ENCODE peak calls at places on chromosomes 3 and 15, in ten cellular contexts. L is body of pancreas, A is uterus, Y is hepatocyte, K is stomach, G is heart right ventricle, D is HFF-Myc, C is astrocyte, E is fibroblast of villous mesenchyme, B is choroid plexus epithelial cell. I is an unnamed sample.

GRCh38 chr3:33887478-33887877 is 89.0 kb downstream of the PDCD6IP start:
- DNase-seq in L (no peak), A (no peak), Y (no peak), K (no peak), G (no peak), D (no peak), C (no peak), E (no peak), B (no peak), I (no peak)

GRCh38 chr3:98531622-98532274 is at the start of gene GPR15:
- DNase-seq in L (no peak), A (no peak), Y (no peak), K (no peak), G (no peak), D (no peak), C (no peak), E (no peak), B (no peak), I (no peak)

GRCh38 chr15:31262143-31262530 is 64.5 kb upstream of the KLF13 start:
- DNase-seq in L (no peak), A (peak), Y (no peak), K (peak), G (no peak), D (no peak), C (no peak), E (no peak), B (no peak), I (no peak)

GRCh38 chr3:136932518-136932917 is 25.3 kb upstream of the IL20RB start:
- DNase-seq in L (no peak), A (no peak), Y (no peak), K (no peak), G (no peak), D (no peak), C (no peak), E (peak), B (peak), I (no peak)

GRCh38 chr3:156551746-156552145 is 3.2 kb downstream of the SSR3 start:
- DNase-seq in L (no peak), A (no peak), Y (no peak), K (no peak), G (no peak), D (no peak), C (peak), E (peak), B (peak), I (no peak)

GRCh38 chr15:70258369-70259029 is 160.8 kb upstream of the TLE3 start:
- DNase-seq in L (peak), A (no peak), Y (no peak), K (no peak), G (no peak), D (no peak), C (peak), E (no peak), B (no peak), I (no peak)

GRCh38 chr3:89955141-89955540 is 847.7 kb downstream of the EPHA3 start:
- DNase-seq in L (no peak), A (no peak), Y (no peak), K (no peak), G (no peak), D (no peak), C (no peak), E (peak), B (no peak), I (no peak)

GRCh38 chr3:31409866-31410265 is 122.9 kb upstream of the STT3B start:
- DNase-seq in L (no peak), A (no peak), Y (no peak), K (no peak), G (no peak), D (no peak), C (no peak), E (no peak), B (no peak), I (no peak)

GRCh38 chr3:72187131-72187530 is 402.2 kb upstream of the PROK2 start:
- DNase-seq in L (no peak), A (no peak), Y (no peak), K (no peak), G (no peak), D (no peak), C (no peak), E (no peak), B (peak), I (no peak)

GRCh38 chr3:72272356-72272755 is 487.4 kb upstream of the PROK2 start:
- DNase-seq in L (no peak), A (no peak), Y (no peak), K (no peak), G (no peak), D (no peak), C (no peak), E (no peak), B (no peak), I (no peak)

GRCh38 chr15:73078722-73079121 is 26.5 kb downstream of the NEO1 start:
- DNase-seq in L (no peak), A (no peak), Y (peak), K (peak), G (no peak), D (peak), C (peak), E (peak), B (peak), I (peak)

GRCh38 chr3:190345027-190345821 is 23.0 kb upstream of the CLDN1 start:
- DNase-seq in L (peak), A (peak), Y (peak), K (no peak), G (no peak), D (no peak), C (peak), E (peak), B (peak), I (peak)

GRCh38 chr3:10419637-10420232 is 85.7 kb downstream of the ATP2B2 start:
- DNase-seq in L (no peak), A (no peak), Y (no peak), K (no peak), G (no peak), D (no peak), C (peak), E (no peak), B (no peak), I (peak)

GRCh38 chr3:124260206-124260915 is 268.4 kb upstream of the ROPN1 start:
- DNase-seq in L (no peak), A (peak), Y (no peak), K (no peak), G (peak), D (no peak), C (peak), E (peak), B (peak), I (peak)

GRCh38 chr3:169348276-169348675 is 315.2 kb downstream of the MECOM start:
- DNase-seq in L (no peak), A (no peak), Y (no peak), K (no peak), G (no peak), D (no peak), C (no peak), E (no peak), B (no peak), I (no peak)

GRCh38 chr15:85533949-85534543 is 153.6 kb downstream of the AKAP13 start:
- DNase-seq in L (no peak), A (no peak), Y (no peak), K (no peak), G (no peak), D (no peak), C (no peak), E (no peak), B (no peak), I (no peak)

GRCh38 chr3:11555211-11555782 is 88.4 kb downstream of the VGLL4 start:
- DNase-seq in L (no peak), A (no peak), Y (no peak), K (no peak), G (no peak), D (no peak), C (no peak), E (no peak), B (no peak), I (no peak)

GRCh38 chr3:131231710-131232348 is 149.7 kb upstream of the NUDT16 start:
- DNase-seq in L (no peak), A (no peak), Y (no peak), K (no peak), G (no peak), D (no peak), C (peak), E (peak), B (peak), I (no peak)

GRCh38 chr3:122356402-122356801 is 26.6 kb downstream of the MIX23 start:
- DNase-seq in L (peak), A (no peak), Y (peak), K (peak), G (peak), D (peak), C (peak), E (peak), B (peak), I (no peak)

GRCh38 chr15:62287066-62287857 is 122.2 kb upstream of the C2CD4B start:
- DNase-seq in L (no peak), A (no peak), Y (no peak), K (no peak), G (no peak), D (no peak), C (no peak), E (peak), B (peak), I (no peak)

GRCh38 chr3:144663456-144664063 is 691.9 kb downstream of the DIPK2A start:
- DNase-seq in L (no peak), A (no peak), Y (no peak), K (no peak), G (no peak), D (no peak), C (no peak), E (no peak), B (no peak), I (no peak)

GRCh38 chr15:40081691-40082194 is 26.9 kb downstream of the BMF start:
- DNase-seq in L (peak), A (peak), Y (peak), K (peak), G (peak), D (no peak), C (peak), E (peak), B (peak), I (peak)

DNA sequence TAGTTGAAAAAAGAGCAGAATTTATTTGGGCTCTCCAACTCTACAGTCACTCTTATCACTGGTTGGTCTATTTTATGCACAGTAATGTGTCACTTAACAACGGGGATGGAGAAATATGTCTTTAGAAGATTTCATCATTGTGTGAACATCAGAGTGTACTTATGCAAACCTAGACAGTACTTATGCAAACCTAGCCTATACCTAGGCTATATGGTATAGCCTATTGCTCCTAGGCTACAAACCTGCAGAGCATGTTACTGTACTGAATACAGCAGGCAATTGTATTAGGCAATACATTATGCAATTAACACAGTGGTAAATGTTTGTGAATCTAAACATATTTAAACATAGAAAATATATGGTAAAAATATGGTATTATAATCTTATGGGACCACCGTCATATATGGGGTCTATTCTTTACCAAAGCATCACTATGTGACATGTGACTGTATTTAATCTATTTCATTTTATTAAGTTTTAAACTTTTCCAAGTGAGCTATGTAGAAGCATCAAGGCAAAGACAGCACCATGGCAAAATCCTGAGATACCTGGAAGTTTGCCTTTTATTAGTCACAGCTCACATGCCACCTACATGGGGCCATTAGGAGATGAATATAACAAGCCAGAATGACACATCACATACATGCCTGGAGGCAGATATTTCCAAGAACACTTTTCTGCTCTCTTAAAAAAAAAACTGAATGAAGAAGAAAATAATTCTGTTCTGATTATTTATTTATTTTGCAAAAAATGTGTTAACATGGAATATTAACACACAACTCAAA is 537.4 kb downstream of the TUSC7 start:
- DNase-seq in L (no peak), A (no peak), Y (no peak), K (no peak), G (no peak), D (no peak), C (no peak), E (no peak), B (no peak), I (no peak)
- H3K4me3 ChIP-seq in L (no peak), A (no peak), Y (no peak), K (no peak), G (no peak), D (no peak), C (no peak), E (no peak), B (no peak), I (no peak)

DNA sequence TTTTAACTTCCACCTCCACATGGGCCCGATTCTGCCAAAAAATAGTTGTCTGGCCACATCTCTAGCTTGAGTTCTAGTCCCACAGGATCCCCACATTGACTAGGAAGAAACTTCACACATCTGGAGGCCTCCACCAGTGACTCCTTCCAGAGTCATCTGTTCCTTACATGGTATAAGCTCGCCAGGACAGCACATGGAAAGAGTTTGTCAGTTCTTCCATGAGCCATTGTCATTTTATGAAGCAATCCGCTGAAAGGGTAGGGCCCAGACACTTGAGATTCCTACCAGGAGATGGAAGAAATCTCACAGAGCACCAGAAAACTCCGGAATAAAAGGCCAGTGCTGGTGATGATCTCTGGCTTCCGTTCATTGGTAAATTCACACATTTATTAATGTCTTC is 350.5 kb upstream of the ICE2 start:
- DNase-seq in L (no peak), A (no peak), Y (no peak), K (no peak), G (no peak), D (peak), C (no peak), E (no peak), B (no peak), I (no peak)
- TF ChIP-seq CTCF in L (no peak), A (no peak), Y (no peak), K (no peak), G (no peak), D (no peak), C (no peak), E (no peak), B (no peak), I (no peak)

GRCh38 chr3:50318163-50318562 is 4.4 kb downstream of the HYAL2 start:
- DNase-seq in L (no peak), A (no peak), Y (no peak), K (no peak), G (no peak), D (no peak), C (no peak), E (no peak), B (no peak), I (no peak)

GRCh38 chr3:50318615-50319014 is 3.9 kb downstream of the HYAL2 start:
- DNase-seq in L (no peak), A (no peak), Y (no peak), K (no peak), G (no peak), D (no peak), C (no peak), E (no peak), B (no peak), I (no peak)

GRCh38 chr3:50314816-50315215 is 7.7 kb downstream of the HYAL2 start:
- DNase-seq in L (no peak), A (no peak), Y (no peak), K (no peak), G (no peak), D (no peak), C (no peak), E (no peak), B (no peak), I (no peak)

GRCh38 chr3:50317303-50317702 is 5.2 kb downstream of the HYAL2 start:
- DNase-seq in L (no peak), A (no peak), Y (no peak), K (peak), G (no peak), D (no peak), C (no peak), E (no peak), B (no peak), I (no peak)

DNA sequence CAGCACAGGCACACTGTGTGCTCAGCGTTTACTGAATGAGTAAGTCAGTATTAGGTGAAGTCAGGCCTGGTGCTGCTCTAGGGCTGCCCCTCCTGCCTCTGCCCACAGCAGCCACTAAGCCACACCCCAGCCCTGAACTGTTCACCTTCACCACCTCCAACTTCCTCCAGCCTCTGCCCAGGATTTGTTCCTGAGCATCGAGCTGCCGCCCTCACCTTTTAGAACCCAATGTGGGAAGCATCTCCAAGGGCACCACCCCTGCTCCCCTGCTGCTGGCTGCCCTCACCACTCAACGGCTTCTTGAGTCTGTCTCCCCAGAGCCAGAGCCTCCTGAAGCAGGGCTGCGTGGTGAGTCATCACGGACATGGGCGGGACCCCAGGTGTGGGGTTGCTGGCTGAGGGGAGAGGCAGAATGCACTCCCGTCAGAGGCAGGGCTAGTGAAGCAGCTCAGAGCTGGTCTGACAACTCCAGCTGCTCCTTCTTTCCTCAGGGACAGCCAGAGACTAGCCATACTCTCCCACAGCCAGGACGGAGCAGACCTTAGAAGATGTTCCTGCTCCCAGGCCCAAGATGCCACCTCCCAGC is 5.8 kb downstream of the HYAL2 start:
- DNase-seq in L (no peak), A (peak), Y (peak), K (peak), G (no peak), D (no peak), C (peak), E (peak), B (peak), I (no peak)
- H3K4me3 ChIP-seq in L (no peak), A (no peak), Y (no peak), K (no peak), G (no peak), D (no peak), C (no peak), E (no peak), B (no peak), I (no peak)

DNA sequence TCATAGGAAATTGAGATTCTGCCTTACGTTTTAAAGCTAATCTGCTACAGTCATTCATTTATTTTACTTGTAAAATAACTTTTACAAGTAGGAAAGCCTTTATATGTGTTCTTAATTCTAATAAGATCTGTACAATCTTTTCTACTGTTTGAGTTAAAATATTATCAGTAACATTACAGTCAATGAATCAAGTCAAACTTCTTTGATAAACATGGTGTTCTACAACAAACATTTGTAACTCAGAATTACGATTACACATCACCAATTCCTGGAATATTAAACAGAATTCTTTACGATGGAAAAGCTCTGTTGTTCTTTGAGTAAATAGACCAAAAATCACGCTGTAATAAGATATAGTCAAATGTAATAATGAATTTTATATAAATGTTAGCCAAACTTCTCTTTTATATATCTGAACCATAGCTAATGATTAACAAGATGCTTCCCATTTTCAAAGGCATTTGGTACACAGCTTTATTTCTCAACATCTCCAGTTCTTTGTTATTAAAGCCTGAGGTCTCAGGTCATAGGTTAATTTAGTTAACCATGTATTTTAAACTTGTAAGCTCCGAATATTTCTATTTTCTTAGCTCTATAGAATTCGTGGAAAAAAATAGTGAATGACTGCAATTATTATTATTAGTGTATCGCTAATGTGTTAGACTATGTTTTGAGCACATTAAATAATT is 232.4 kb downstream of the NAALADL2 start:
- DNase-seq in L (no peak), A (no peak), Y (no peak), K (no peak), G (no peak), D (no peak), C (no peak), E (no peak), B (no peak), I (no peak)
- TF ChIP-seq CTCF in L (no peak), A (no peak), Y (no peak), K (no peak), G (no peak), D (no peak), C (no peak), E (no peak), B (no peak), I (no peak)

DNA sequence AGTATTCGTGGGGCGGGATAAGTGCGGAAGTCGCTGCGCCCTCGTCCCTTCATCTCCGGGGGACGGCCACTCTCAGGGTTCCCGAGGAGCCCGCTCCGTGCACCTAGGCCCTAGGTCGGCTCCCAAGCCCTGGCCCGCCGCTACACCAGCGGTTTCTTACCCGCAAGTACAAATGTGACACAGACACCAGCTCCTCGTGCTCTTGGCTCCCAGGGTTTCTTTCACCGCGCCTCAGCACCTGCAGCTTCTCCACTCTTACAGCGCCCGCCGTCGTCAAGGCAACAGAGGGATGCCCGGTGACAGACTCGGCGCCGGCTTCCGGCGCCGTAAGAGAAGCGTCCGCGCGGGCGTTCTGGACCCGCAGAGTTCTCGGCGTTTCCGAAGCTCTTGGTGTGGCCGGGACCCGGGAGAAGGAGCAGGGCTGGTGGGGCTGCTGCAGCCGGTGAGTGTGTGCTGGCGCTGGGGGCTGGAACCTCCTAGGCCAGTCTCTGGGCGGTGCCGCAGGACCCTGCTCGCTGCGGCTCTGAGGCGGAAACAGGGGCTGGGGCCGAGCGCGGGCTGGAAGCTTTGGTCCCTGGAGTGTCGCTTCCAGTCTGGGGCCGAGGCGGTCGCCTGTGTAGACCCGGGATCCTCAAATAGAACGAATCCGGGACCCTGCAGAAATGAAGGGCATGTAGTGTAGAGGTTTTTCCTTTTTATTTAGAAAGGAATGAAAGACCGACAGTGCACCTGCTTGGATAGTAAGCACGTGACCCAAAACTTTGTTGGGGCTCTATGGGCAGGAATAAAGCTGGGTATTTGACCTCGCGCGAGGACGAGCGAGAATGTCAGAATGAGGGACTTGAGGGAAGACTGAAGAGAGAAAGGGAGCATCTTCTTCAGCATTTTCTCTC is 155.4 kb upstream of the GOLGA6L4 start:
- DNase-seq in L (peak), A (peak), Y (peak), K (peak), G (peak), D (no peak), C (peak), E (peak), B (peak), I (no peak)
- H3K4me3 ChIP-seq in L (no peak), A (peak), Y (peak), K (peak), G (peak), D (peak), C (peak), E (peak), B (peak), I (peak)